ENCODE peak calls at places on chromosomes 13 and 19, in five cellular contexts. F, R, B, E and T are unnamed samples.

GRCh38 chr13:96490590-96490989 is 400.7 kb downstream of the HS6ST3 start:
- DNase-seq in F (no peak), R (no peak), B (no peak), E (no peak), T (no peak)

GRCh38 chr13:98496239-98496668 is 80.7 kb downstream of the STK24 start:
- DNase-seq in F (no peak), R (no peak), B (no peak), E (peak), T (no peak)

GRCh38 chr19:8017808-8018207 is 12.4 kb upstream of the ELAVL1 start:
- DNase-seq in F (peak), R (no peak), B (no peak), E (no peak), T (no peak)

GRCh38 chr19:18543814-18544475 is 572 bp upstream of the FKBP8 start:
- DNase-seq in F (peak), R (no peak), B (no peak), E (peak), T (no peak)

GRCh38 chr13:40087021-40088002 is 431.9 kb downstream of the COG6 start:
- DNase-seq in F (no peak), R (no peak), B (no peak), E (no peak), T (no peak)

GRCh38 chr13:99265162-99265822 is 7.1 kb upstream of the GPR18 start:
- DNase-seq in F (no peak), R (no peak), B (no peak), E (no peak), T (no peak)

GRCh38 chr13:30346159-30346788 is 38.9 kb upstream of the KATNAL1 start:
- DNase-seq in F (peak), R (no peak), B (no peak), E (no peak), T (no peak)

GRCh38 chr19:51799998-51800848 is 5.3 kb downstream of the FPR3 start:
- DNase-seq in F (no peak), R (no peak), B (no peak), E (no peak), T (no peak)

GRCh38 chr19:17479325-17479791 is 9.0 kb downstream of the SLC27A1 start:
- DNase-seq in F (no peak), R (no peak), B (no peak), E (no peak), T (no peak)

GRCh38 chr13:98488736-98489135 is 88.2 kb downstream of the STK24 start:
- DNase-seq in F (no peak), R (no peak), B (no peak), E (no peak), T (no peak)

GRCh38 chr19:11538232-11539036 is at the start of gene CNN1:
- DNase-seq in F (no peak), R (peak), B (no peak), E (no peak), T (peak)

GRCh38 chr13:41643502-41643901 is 186.2 kb downstream of the RGCC start:
- DNase-seq in F (no peak), R (no peak), B (no peak), E (no peak), T (no peak)

GRCh38 chr13:30880756-30881155 is 25.3 kb upstream of the MEDAG start:
- DNase-seq in F (no peak), R (peak), B (no peak), E (no peak), T (peak)